ENCODE peak calls at places on chromosomes 13 and 19, in five cellular contexts. F is K562, H is Panc1, I is GM23338, W is HepG2. L is an unnamed sample. For H3K4me1, the result is how much of the 10 kb centered on the place peaks cover.

GRCh38 chr19:34468400-34468799 is 13.2 kb upstream of the WTIP start:
- ATAC-seq in I (no peak), F (no peak), W (no peak), H (no peak), L (no peak)

GRCh38 chr19:2497186-2497585 is 21.3 kb downstream of the GADD45B start:
- ATAC-seq in F (no peak), I (no peak), W (no peak), H (no peak), L (no peak)

GRCh38 chr13:99743079-99743478 is 228.5 kb downstream of the ZIC5 start:
- ATAC-seq in F (no peak), I (no peak), W (no peak), H (no peak), L (no peak)

GRCh38 chr13:36430247-36431203 is 1.8 kb upstream of the CCNA1 start:
- ATAC-seq in F (no peak), H (no peak), W (no peak), I (peak), L (no peak)

GRCh38 chr13:71979616-71980015 is 112.6 kb upstream of the DACH1 start:
- ATAC-seq in I (peak), F (no peak), W (peak), H (no peak), L (no peak)

GRCh38 chr19:56324425-56324824 is 9.8 kb upstream of the ZSCAN5A start:
- ATAC-seq in I (no peak), H (no peak), W (no peak), F (no peak), L (no peak)

GRCh38 chr19:55373993-55374757 is 2.5 kb upstream of the TMEM190 start:
- ATAC-seq in W (peak), F (peak), I (no peak), H (peak), L (no peak)

GRCh38 chr13:107873908-107874307 is 341.4 kb downstream of the LIG4 start:
- ATAC-seq in I (no peak), W (no peak), F (no peak), H (no peak), L (no peak)

GRCh38 chr13:41973247-41973741 is 12.4 kb upstream of the VWA8 start:
- ATAC-seq in I (peak), W (peak), F (peak), H (no peak), L (no peak)

GRCh38 chr19:57949296-57949695 is 1.8 kb upstream of the ZNF256 start:
- ATAC-seq in H (no peak), W (no peak), I (no peak), F (no peak), L (no peak)

GRCh38 chr19:57947419-57948134 is at the start of gene ZNF256:
- ATAC-seq in I (peak), F (peak), H (peak), W (peak), L (peak)

GRCh38 chr19:57946316-57946715 is 1.2 kb downstream of the ZNF256 start:
- ATAC-seq in I (no peak), H (no peak), W (no peak), F (no peak), L (no peak)

GRCh38 chr19:57947088-57947418 is 453 bp downstream of the ZNF256 start:
- ATAC-seq in W (peak), F (no peak), I (peak), H (peak), L (no peak)

GRCh38 chr19:57949702-57950101 is 2.2 kb upstream of the ZNF256 start:
- ATAC-seq in I (no peak), H (no peak), W (no peak), F (no peak), L (no peak)
- H3K4me1 ChIP-seq in I (under half), H (under half), W (under half), F (under half), L (under half)

GRCh38 chr19:45630463-45630862 is 8.7 kb downstream of the EML2 start:
- ATAC-seq in W (no peak), H (peak), F (no peak), I (no peak), L (no peak)
- TF ChIP-seq POLR2AphosphoS5 in W (no peak), H (no peak), F (no peak), I (no peak), L (no peak)

GRCh38 chr19:42198676-42199439 is 18.6 kb downstream of the DEDD2 start:
- ATAC-seq in W (no peak), H (no peak), I (no peak), F (no peak), L (peak)
- H3K4me1 ChIP-seq in W (under half), H (under half), I (under half), F (half or more), L (under half)

DNA sequence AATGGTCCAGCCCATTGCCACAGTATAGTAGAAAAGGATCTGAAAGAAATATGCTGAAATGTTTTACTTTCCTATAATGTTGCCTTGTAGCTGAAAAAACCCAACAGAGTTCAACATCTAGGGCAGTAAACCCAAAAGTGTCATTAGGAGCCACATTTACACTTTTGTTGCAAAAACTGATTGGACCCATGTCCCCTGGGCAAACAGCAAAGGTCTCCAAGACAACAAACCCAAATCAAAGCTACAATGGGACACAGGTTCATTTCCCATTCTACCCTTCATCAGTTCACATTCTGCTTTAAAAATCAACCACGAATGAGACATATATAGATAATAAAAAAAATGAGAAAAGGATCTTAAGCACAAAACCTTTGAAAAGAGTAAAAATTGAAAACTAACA is 744.8 kb downstream of the PCDH17 start:
- ATAC-seq in H (no peak), F (no peak), I (no peak), W (no peak), L (no peak)
- TF ChIP-seq POLR2AphosphoS5 in H (no peak), F (no peak), I (no peak), W (no peak), L (no peak)

GRCh38 chr19:43752287-43752875 is 2.4 kb downstream of the SMG9 start:
- ATAC-seq in W (no peak), F (no peak), H (no peak), I (no peak), L (no peak)

GRCh38 chr19:43754562-43755255 is at the start of gene SMG9:
- ATAC-seq in W (peak), H (peak), I (peak), F (peak), L (peak)

GRCh38 chr19:43751466-43752220 is 3.1 kb downstream of the SMG9 start:
- ATAC-seq in I (no peak), H (no peak), W (no peak), F (no peak), L (no peak)

GRCh38 chr19:43754312-43754561 is 525 bp downstream of the SMG9 start:
- ATAC-seq in W (no peak), H (no peak), F (no peak), I (no peak), L (no peak)

DNA sequence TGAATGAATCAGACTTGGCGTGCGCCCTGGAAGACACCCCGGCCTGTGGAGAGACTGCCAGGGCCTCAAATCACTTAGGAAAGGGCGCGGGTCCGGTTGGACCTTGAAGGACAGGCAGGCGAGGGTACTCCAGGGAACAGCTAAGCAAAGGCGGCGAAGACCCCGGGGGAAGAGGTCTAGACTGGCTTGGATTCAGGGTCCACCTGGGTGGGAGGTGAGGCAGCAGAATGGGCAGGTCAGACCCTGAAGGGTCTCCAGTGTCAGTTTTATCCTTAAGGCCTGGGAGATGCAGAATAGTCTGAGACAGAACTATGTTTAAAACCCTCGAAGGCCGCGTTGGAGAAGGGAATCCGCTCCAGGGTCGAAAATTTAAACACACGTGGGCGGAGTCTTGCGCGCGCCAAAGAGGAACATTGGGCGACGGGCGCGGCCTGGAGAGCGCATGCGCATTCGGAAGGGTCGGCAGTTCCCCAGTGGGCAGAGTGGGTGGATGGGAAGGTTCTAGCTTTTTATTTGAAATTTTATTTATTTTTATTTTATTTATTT is 567 bp upstream of the SMG9 start:
- ATAC-seq in H (peak), F (peak), W (peak), I (peak), L (peak)
- H3K4me1 ChIP-seq in H (under half), F (under half), W (under half), I (under half), L (under half)

DNA sequence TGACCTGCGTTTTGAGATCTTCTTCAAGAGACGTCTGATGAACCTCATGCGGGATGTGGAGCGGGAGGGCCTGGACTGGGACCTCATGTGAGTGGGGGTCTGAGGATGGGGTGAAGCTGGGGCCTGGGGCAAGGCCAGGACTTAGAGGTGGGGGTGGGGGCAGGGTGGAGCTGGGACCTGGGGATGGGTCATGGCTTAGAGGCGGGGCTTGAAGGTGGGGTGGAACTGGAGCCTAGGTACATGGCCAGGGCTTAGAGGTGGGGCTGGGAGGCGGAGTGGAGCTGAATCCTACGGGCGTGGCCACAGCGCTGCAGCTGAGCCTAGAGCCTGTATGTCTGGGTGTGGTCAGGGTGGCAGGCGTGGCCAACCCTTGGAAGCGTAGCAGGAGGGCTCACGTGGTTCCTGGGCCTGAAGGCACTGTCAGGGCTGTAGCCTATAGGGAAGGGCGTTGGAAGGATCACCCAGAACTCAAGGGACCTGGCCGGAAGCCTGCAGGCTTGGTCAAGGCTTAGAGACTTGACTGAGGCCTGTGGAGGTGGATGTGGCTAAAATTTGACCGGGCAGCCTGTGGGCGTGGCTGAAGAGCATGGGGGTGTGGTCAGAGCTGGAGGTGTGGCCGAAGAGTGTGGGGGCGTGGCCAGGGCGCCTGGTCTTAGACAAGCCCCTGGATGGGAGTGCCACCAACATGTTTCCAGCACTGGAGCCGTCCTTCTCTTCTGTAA is 24.2 kb downstream of the COLGALT1 start:
- ATAC-seq in W (peak), I (peak), H (peak), F (peak), L (peak)
- TF ChIP-seq POLR2AphosphoS5 in W (no peak), I (no peak), H (no peak), F (peak), L (no peak)